ENCODE peak calls at places on chromosomes 5 and 9, in six cellular contexts. One of them, this sample, is unnamed. For H3K36me3, the result is how much of the 10 kb centered on the place peaks cover.

GRCh38 chr5:1546556-1546955 is 22.8 kb upstream of the LPCAT1 start:
- DNase-seq in right lobe of liver: no peak
- DNase-seq in tibial nerve: no peak
- DNase-seq in upper lobe of right lung: peak
- DNase-seq in GM23338: no peak
- DNase-seq in fibroblast of lung: no peak
- DNase-seq in this sample: no peak

GRCh38 chr9:121770415-121771273 is 119.2 kb downstream of the DAB2IP start:
- DNase-seq in right lobe of liver: peak
- DNase-seq in tibial nerve: no peak
- DNase-seq in upper lobe of right lung: no peak
- DNase-seq in GM23338: no peak
- DNase-seq in fibroblast of lung: peak
- DNase-seq in this sample: peak

GRCh38 chr9:80951675-80952074 is 737.7 kb downstream of the TLE1 start:
- DNase-seq in right lobe of liver: no peak
- DNase-seq in tibial nerve: no peak
- DNase-seq in upper lobe of right lung: no peak
- DNase-seq in GM23338: no peak
- DNase-seq in fibroblast of lung: peak
- DNase-seq in this sample: no peak

GRCh38 chr9:1880038-1880565 is 135.0 kb upstream of the SMARCA2 start:
- DNase-seq in right lobe of liver: no peak
- DNase-seq in tibial nerve: no peak
- DNase-seq in upper lobe of right lung: no peak
- DNase-seq in GM23338: no peak
- DNase-seq in fibroblast of lung: no peak
- DNase-seq in this sample: no peak

GRCh38 chr5:73486119-73486899 is 11.9 kb upstream of the BTF3 start:
- DNase-seq in right lobe of liver: no peak
- DNase-seq in tibial nerve: no peak
- DNase-seq in upper lobe of right lung: no peak
- DNase-seq in GM23338: peak
- DNase-seq in fibroblast of lung: no peak
- DNase-seq in this sample: no peak

GRCh38 chr5:119368238-119368630 is 12.4 kb downstream of the TNFAIP8 start:
- DNase-seq in right lobe of liver: no peak
- DNase-seq in tibial nerve: no peak
- DNase-seq in upper lobe of right lung: no peak
- DNase-seq in GM23338: no peak
- DNase-seq in fibroblast of lung: no peak
- DNase-seq in this sample: no peak

GRCh38 chr9:14511452-14511851 is 181.8 kb downstream of the ZDHHC21 start:
- DNase-seq in right lobe of liver: no peak
- DNase-seq in tibial nerve: no peak
- DNase-seq in upper lobe of right lung: no peak
- DNase-seq in GM23338: no peak
- DNase-seq in fibroblast of lung: peak
- DNase-seq in this sample: no peak

GRCh38 chr9:29214702-29215248 is 1641.5 kb upstream of the C9orf72 start:
- DNase-seq in right lobe of liver: peak
- DNase-seq in tibial nerve: no peak
- DNase-seq in upper lobe of right lung: no peak
- DNase-seq in GM23338: peak
- DNase-seq in fibroblast of lung: no peak
- DNase-seq in this sample: peak

GRCh38 chr9:69877852-69878507 is 57.4 kb downstream of the CFAP95 start:
- DNase-seq in right lobe of liver: no peak
- DNase-seq in tibial nerve: peak
- DNase-seq in upper lobe of right lung: no peak
- DNase-seq in GM23338: peak
- DNase-seq in fibroblast of lung: no peak
- DNase-seq in this sample: no peak

GRCh38 chr5:144691936-144692335 is 521.3 kb downstream of the KCTD16 start:
- DNase-seq in right lobe of liver: no peak
- DNase-seq in tibial nerve: no peak
- DNase-seq in upper lobe of right lung: no peak
- DNase-seq in GM23338: no peak
- DNase-seq in fibroblast of lung: peak
- DNase-seq in this sample: no peak

GRCh38 chr5:179345179-179345428 is 157 bp downstream of the ADAMTS2 start:
- DNase-seq in right lobe of liver: no peak
- DNase-seq in tibial nerve: no peak
- DNase-seq in upper lobe of right lung: no peak
- DNase-seq in GM23338: no peak
- DNase-seq in fibroblast of lung: peak
- DNase-seq in this sample: no peak

GRCh38 chr9:28792736-28793135 is 1219.5 kb upstream of the C9orf72 start:
- DNase-seq in right lobe of liver: no peak
- DNase-seq in tibial nerve: no peak
- DNase-seq in upper lobe of right lung: no peak
- DNase-seq in GM23338: no peak
- DNase-seq in fibroblast of lung: no peak
- DNase-seq in this sample: no peak

GRCh38 chr5:149299451-149300054 is 27.9 kb downstream of the AFAP1L1 start:
- DNase-seq in right lobe of liver: no peak
- DNase-seq in tibial nerve: no peak
- DNase-seq in upper lobe of right lung: no peak
- DNase-seq in GM23338: no peak
- DNase-seq in fibroblast of lung: no peak
- DNase-seq in this sample: no peak

GRCh38 chr5:95842955-95843544 is 20.5 kb upstream of the GLRX start:
- DNase-seq in right lobe of liver: peak
- DNase-seq in tibial nerve: peak
- DNase-seq in upper lobe of right lung: peak
- DNase-seq in GM23338: peak
- DNase-seq in fibroblast of lung: peak
- DNase-seq in this sample: peak

GRCh38 chr5:115179959-115180709 is 10.4 kb upstream of the TRIM36 start:
- DNase-seq in right lobe of liver: no peak
- DNase-seq in tibial nerve: no peak
- DNase-seq in upper lobe of right lung: peak
- DNase-seq in GM23338: peak
- DNase-seq in fibroblast of lung: peak
- DNase-seq in this sample: peak

GRCh38 chr9:35333551-35333950 is 156.4 kb upstream of the RUSC2 start:
- DNase-seq in right lobe of liver: no peak
- DNase-seq in tibial nerve: no peak
- DNase-seq in upper lobe of right lung: no peak
- DNase-seq in GM23338: no peak
- DNase-seq in fibroblast of lung: peak
- DNase-seq in this sample: no peak

GRCh38 chr5:94969174-94969573 is 315.7 kb downstream of the MCTP1 start:
- DNase-seq in right lobe of liver: no peak
- DNase-seq in tibial nerve: no peak
- DNase-seq in upper lobe of right lung: no peak
- DNase-seq in GM23338: peak
- DNase-seq in fibroblast of lung: peak
- DNase-seq in this sample: no peak

GRCh38 chr9:134243778-134244467 is 79.6 kb upstream of the RNU6ATAC start:
- DNase-seq in right lobe of liver: peak
- DNase-seq in tibial nerve: peak
- DNase-seq in upper lobe of right lung: no peak
- DNase-seq in GM23338: no peak
- DNase-seq in fibroblast of lung: peak
- DNase-seq in this sample: no peak

GRCh38 chr9:136543280-136543679 is 2.6 kb downstream of the NOTCH1 start:
- DNase-seq in right lobe of liver: no peak
- DNase-seq in tibial nerve: no peak
- DNase-seq in upper lobe of right lung: no peak
- DNase-seq in GM23338: no peak
- DNase-seq in fibroblast of lung: no peak
- DNase-seq in this sample: no peak

GRCh38 chr5:64147849-64148441 is 17.7 kb upstream of the RNF180 start:
- DNase-seq in right lobe of liver: peak
- DNase-seq in tibial nerve: peak
- DNase-seq in upper lobe of right lung: peak
- DNase-seq in GM23338: peak
- DNase-seq in fibroblast of lung: peak
- DNase-seq in this sample: peak

GRCh38 chr9:71709384-71709783 is 58.9 kb downstream of the CEMIP2 start:
- DNase-seq in right lobe of liver: no peak
- DNase-seq in tibial nerve: no peak
- DNase-seq in upper lobe of right lung: no peak
- DNase-seq in GM23338: no peak
- DNase-seq in fibroblast of lung: no peak
- DNase-seq in this sample: no peak

GRCh38 chr9:121637441-121638222 is 13.8 kb upstream of the DAB2IP start:
- DNase-seq in right lobe of liver: no peak
- DNase-seq in tibial nerve: no peak
- DNase-seq in upper lobe of right lung: no peak
- DNase-seq in GM23338: no peak
- DNase-seq in fibroblast of lung: peak
- DNase-seq in this sample: peak

GRCh38 chr9:129270903-129271431 is 92.9 kb upstream of the IER5L start:
- DNase-seq in right lobe of liver: peak
- DNase-seq in tibial nerve: no peak
- DNase-seq in upper lobe of right lung: peak
- DNase-seq in GM23338: no peak
- DNase-seq in fibroblast of lung: peak
- DNase-seq in this sample: no peak

GRCh38 chr5:112923988-112924387 is 2.0 kb upstream of the REEP5 start:
- DNase-seq in right lobe of liver: no peak
- DNase-seq in tibial nerve: no peak
- DNase-seq in upper lobe of right lung: no peak
- DNase-seq in GM23338: no peak
- DNase-seq in fibroblast of lung: no peak
- DNase-seq in this sample: no peak

DNA sequence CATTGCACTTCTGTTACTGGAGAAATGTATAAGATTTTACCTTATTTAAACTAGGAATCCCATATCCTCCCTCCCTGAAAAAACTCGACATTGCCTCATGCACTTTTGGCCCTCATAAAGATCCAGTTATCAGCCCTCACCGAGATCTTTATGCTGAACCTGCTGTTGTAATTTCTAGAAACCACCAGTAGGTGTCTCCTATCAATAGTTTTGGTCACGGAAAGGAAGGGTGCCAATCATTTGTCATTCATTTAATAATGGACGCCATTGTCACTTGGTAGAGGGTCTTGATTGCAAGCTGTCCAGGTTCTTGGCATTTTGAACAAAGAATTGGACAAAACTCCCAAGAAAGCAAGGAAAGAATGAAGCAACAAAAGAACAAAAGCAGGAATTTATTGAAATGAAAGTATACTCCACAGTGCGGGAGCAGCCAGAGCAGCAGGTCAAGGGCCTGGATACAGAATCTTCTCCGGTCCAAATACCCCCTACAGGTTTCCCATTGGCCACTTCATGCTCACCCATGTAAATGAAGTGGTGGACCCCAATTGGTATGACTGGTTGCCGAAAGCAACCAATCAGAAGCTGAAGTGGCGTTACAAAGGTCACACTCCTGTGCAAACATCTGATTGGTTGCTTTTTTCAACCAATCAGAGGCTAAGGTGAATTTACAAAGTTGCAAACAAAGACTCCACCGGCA is 524.3 kb downstream of the PSAT1 start:
- DNase-seq in right lobe of liver: no peak
- DNase-seq in tibial nerve: no peak
- DNase-seq in upper lobe of right lung: no peak
- DNase-seq in GM23338: peak
- DNase-seq in fibroblast of lung: peak
- DNase-seq in this sample: no peak
- H3K4me3 ChIP-seq in right lobe of liver: peak
- H3K4me3 ChIP-seq in tibial nerve: no peak
- H3K4me3 ChIP-seq in upper lobe of right lung: peak
- H3K4me3 ChIP-seq in GM23338: no peak
- H3K4me3 ChIP-seq in fibroblast of lung: peak
- H3K4me3 ChIP-seq in this sample: peak

DNA sequence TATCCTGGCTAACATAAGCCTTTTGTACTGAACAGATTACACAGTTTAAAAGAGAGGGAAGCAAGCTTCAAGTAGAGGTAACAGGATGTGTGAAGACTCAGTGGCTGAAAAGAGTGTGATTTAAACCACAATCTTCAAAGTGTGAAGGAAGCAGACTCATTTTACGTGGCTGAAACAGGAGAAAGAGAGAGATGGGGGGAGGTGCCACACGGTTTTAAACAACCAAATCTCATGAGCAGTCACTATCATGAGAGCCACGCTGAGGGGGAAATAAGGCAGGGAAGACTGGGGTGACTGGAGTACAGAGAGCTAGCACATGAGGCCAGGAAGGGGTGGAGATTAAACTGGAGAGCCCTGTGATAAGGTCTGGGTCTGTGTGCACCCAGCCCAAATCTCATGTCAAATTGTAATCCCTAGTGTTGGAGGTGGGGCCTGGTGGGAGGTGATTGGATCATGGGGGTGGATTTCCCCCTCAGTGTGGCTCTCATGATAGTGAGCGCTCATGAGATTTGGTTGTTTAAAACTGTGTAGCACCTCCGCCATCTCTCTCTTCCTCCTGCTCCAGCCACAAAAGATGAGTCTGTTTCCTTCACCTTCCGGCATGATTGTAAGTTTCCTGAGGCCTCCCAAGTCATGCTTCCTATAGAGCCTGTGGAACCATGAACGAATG is 318.6 kb upstream of the CD180 start:
- DNase-seq in right lobe of liver: no peak
- DNase-seq in tibial nerve: no peak
- DNase-seq in upper lobe of right lung: no peak
- DNase-seq in GM23338: no peak
- DNase-seq in fibroblast of lung: no peak
- DNase-seq in this sample: no peak
- TF ChIP-seq CTCF in right lobe of liver: no peak
- TF ChIP-seq CTCF in tibial nerve: no peak
- TF ChIP-seq CTCF in upper lobe of right lung: no peak
- TF ChIP-seq CTCF in GM23338: no peak
- TF ChIP-seq CTCF in fibroblast of lung: no peak
- TF ChIP-seq CTCF in this sample: no peak

DNA sequence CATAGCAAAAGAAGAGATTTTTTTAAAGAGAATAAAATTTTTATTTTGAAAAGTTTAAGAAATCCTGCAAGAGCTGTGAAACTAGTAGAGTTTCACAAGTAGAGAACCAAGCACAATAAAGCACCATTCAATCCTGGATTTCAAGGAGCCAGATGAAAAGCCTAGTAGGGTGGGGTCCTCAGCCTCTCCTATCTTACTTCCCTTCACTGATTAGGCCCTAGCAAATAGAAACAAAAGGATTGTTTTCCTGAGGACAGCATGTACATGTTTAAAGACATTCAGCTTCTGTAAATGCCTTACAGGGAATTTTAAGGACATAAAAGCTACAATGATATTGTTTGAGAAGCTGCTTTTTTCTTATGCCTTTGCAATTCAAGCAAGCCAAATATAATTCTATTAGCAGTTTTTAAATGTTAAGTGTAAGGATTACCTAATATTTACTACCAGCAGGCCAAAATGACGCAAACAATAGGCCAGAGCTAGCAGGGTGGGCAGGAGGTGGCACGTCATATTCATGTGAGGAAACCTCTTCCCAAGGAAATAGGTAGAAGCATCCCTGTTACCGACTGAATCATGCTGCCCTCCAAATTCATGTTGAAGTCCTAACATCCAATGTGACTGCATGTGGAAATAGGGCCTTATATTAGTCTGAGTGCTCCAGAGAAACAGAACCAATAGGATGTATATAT is 337.6 kb downstream of the MLLT3 start:
- DNase-seq in right lobe of liver: no peak
- DNase-seq in tibial nerve: no peak
- DNase-seq in upper lobe of right lung: no peak
- DNase-seq in GM23338: no peak
- DNase-seq in fibroblast of lung: no peak
- DNase-seq in this sample: no peak
- H3K36me3 ChIP-seq in right lobe of liver: under half
- H3K36me3 ChIP-seq in tibial nerve: under half
- H3K36me3 ChIP-seq in upper lobe of right lung: under half
- H3K36me3 ChIP-seq in GM23338: under half
- H3K36me3 ChIP-seq in fibroblast of lung: under half
- H3K36me3 ChIP-seq in this sample: under half

GRCh38 chr5:77776606-77777206 is 567 bp upstream of the TBCA start:
- DNase-seq in right lobe of liver: no peak
- DNase-seq in tibial nerve: no peak
- DNase-seq in upper lobe of right lung: no peak
- DNase-seq in GM23338: no peak
- DNase-seq in fibroblast of lung: no peak
- DNase-seq in this sample: no peak
- H3K4me3 ChIP-seq in right lobe of liver: peak
- H3K4me3 ChIP-seq in tibial nerve: peak
- H3K4me3 ChIP-seq in upper lobe of right lung: peak
- H3K4me3 ChIP-seq in GM23338: peak
- H3K4me3 ChIP-seq in fibroblast of lung: peak
- H3K4me3 ChIP-seq in this sample: peak